ENCODE peak calls at places on chromosomes 11 and 22, in ten cellular contexts. E is psoas muscle; A is activated T-cell treated with anti-CD3 and anti-CD28 coated beads, Interleukin-2, amount 50 U/mL, for 1 hour; B is cardiac fibroblast; L is caudate nucleus; G is HEK293T; O is stimulated activated CD4-positive, alpha-beta T cell treated with anti-CD3 and anti-CD28 coated beads, Interleukin-2, amount 100 ng/mL, for 48 hours; J is right cardiac atrium; T is IMR-90; F is dorsolateral prefrontal cortex. K is an unnamed sample.

GRCh38 chr11:3156661-3157311 is 8.3 kb downstream of the OSBPL5 start:
- DNase-seq in E (peak), A (no peak), B (no peak), L (no peak), G (no peak), O (no peak), J (peak), T (no peak), F (no peak), K (peak)

GRCh38 chr11:129440028-129440630 is 64.5 kb downstream of the BARX2 start:
- DNase-seq in E (no peak), A (no peak), B (no peak), L (no peak), G (no peak), O (no peak), J (no peak), T (no peak), F (no peak), K (no peak)

GRCh38 chr22:43985532-43985931 is 30.3 kb downstream of the SAMM50 start:
- DNase-seq in E (peak), A (no peak), B (peak), L (peak), G (no peak), O (no peak), J (no peak), T (no peak), F (peak), K (no peak)

GRCh38 chr22:39080052-39080762 is 3.1 kb downstream of the APOBEC3G start:
- DNase-seq in E (peak), A (no peak), B (no peak), L (no peak), G (no peak), O (no peak), J (no peak), T (no peak), F (no peak), K (no peak)

GRCh38 chr11:2313051-2313951 is 11.5 kb downstream of the TSPAN32 start:
- DNase-seq in E (peak), A (no peak), B (no peak), L (no peak), G (no peak), O (no peak), J (peak), T (no peak), F (peak), K (peak)

GRCh38 chr22:47059076-47059475 is 296.6 kb downstream of the TBC1D22A start:
- DNase-seq in E (no peak), A (no peak), B (no peak), L (no peak), G (no peak), O (no peak), J (no peak), T (no peak), F (no peak), K (no peak)

GRCh38 chr22:33896801-33897620 is 23.3 kb downstream of the LARGE1 start:
- DNase-seq in E (no peak), A (no peak), B (no peak), L (no peak), G (peak), O (no peak), J (no peak), T (peak), F (no peak), K (peak)

GRCh38 chr11:106228996-106229395 is 151.5 kb downstream of the AASDHPPT start:
- DNase-seq in E (no peak), A (no peak), B (no peak), L (no peak), G (no peak), O (no peak), J (no peak), T (no peak), F (no peak), K (no peak)

GRCh38 chr11:66950113-66950535 is 8.1 kb downstream of the PC start:
- DNase-seq in E (peak), A (no peak), B (peak), L (peak), G (peak), O (peak), J (no peak), T (peak), F (no peak), K (no peak)